ENCODE peak calls at places on chromosomes 5 and 9, in five cellular contexts. C, V, K, E and F are unnamed samples.

GRCh38 chr5:134794136-134794535 is 35.6 kb downstream of the DDX46 start:
- DNase-seq in C (no peak), E (no peak), K (no peak), V (no peak), F (no peak)

GRCh38 chr9:14219865-14220655 is 93.9 kb downstream of the NFIB start:
- DNase-seq in C (no peak), E (no peak), V (no peak), K (no peak), F (no peak)

GRCh38 chr5:68924490-68925145 is 169.2 kb upstream of the SLC30A5 start:
- DNase-seq in C (peak), E (no peak), K (no peak), V (no peak), F (no peak)

GRCh38 chr5:963673-964531 is 44.7 kb upstream of the NKD2 start:
- DNase-seq in C (no peak), E (no peak), V (no peak), K (no peak), F (peak)

GRCh38 chr9:136994180-136994884 is 2.0 kb downstream of the CLIC3 start:
- DNase-seq in K (no peak), C (no peak), V (no peak), E (no peak), F (no peak)

GRCh38 chr9:8730618-8731017 is 931.0 kb upstream of the DMAC1 start:
- DNase-seq in E (no peak), K (no peak), V (no peak), C (no peak), F (no peak)

GRCh38 chr9:124242331-124243194 is 15.2 kb upstream of the NEK6 start:
- DNase-seq in K (no peak), V (peak), E (no peak), C (no peak), F (no peak)

GRCh38 chr9:81801190-81801589 is 111.8 kb upstream of the TLE1 start:
- DNase-seq in V (no peak), E (no peak), K (no peak), C (peak), F (no peak)

GRCh38 chr5:170746081-170746951 is 37.2 kb upstream of the GABRP start:
- DNase-seq in E (no peak), V (peak), K (no peak), C (no peak), F (no peak)

GRCh38 chr5:31408814-31409213 is 123.1 kb downstream of the DROSHA start:
- DNase-seq in C (peak), V (no peak), K (no peak), E (no peak), F (no peak)